ENCODE peak calls at places on chromosomes 13 and 19, in eight cellular contexts. One of them, this sample, is unnamed.

GRCh38 chr19:11381535-11382369 is 2.4 kb downstream of the EPOR start:
- DNase-seq in dermis microvascular lymphatic vessel endothelial cell: peak
- DNase-seq in thoracic aorta: no peak
- DNase-seq in NCI-H2081: no peak
- DNase-seq in left ventricle myocardium inferior: peak
- DNase-seq in activated CD8-positive, alpha-beta memory T cell treated with anti-CD3 and anti-CD28 coated beads for 48 hours: peak
- DNase-seq in activated gamma-delta T cell treated with Interleukin-2 at 50 U/mL for 16 hours: peak
- DNase-seq in AG09309: no peak
- DNase-seq in this sample: peak

GRCh38 chr13:95201814-95202521 is 99.3 kb downstream of the ABCC4 start:
- DNase-seq in AG09309: no peak
- DNase-seq in activated gamma-delta T cell treated with Interleukin-2 at 50 U/mL for 16 hours: no peak
- DNase-seq in activated CD8-positive, alpha-beta memory T cell treated with anti-CD3 and anti-CD28 coated beads for 48 hours: no peak
- DNase-seq in thoracic aorta: no peak
- DNase-seq in dermis microvascular lymphatic vessel endothelial cell: peak
- DNase-seq in left ventricle myocardium inferior: no peak
- DNase-seq in NCI-H2081: no peak
- DNase-seq in this sample: no peak

GRCh38 chr19:51664131-51664530 is 17.5 kb upstream of the SIGLEC14 start:
- DNase-seq in dermis microvascular lymphatic vessel endothelial cell: no peak
- DNase-seq in thoracic aorta: no peak
- DNase-seq in AG09309: no peak
- DNase-seq in NCI-H2081: no peak
- DNase-seq in left ventricle myocardium inferior: no peak
- DNase-seq in activated gamma-delta T cell treated with Interleukin-2 at 50 U/mL for 16 hours: no peak
- DNase-seq in activated CD8-positive, alpha-beta memory T cell treated with anti-CD3 and anti-CD28 coated beads for 48 hours: no peak
- DNase-seq in this sample: no peak

GRCh38 chr19:861756-862528 is 2.5 kb downstream of the CFD start:
- DNase-seq in thoracic aorta: no peak
- DNase-seq in AG09309: no peak
- DNase-seq in left ventricle myocardium inferior: no peak
- DNase-seq in dermis microvascular lymphatic vessel endothelial cell: peak
- DNase-seq in activated CD8-positive, alpha-beta memory T cell treated with anti-CD3 and anti-CD28 coated beads for 48 hours: peak
- DNase-seq in NCI-H2081: no peak
- DNase-seq in activated gamma-delta T cell treated with Interleukin-2 at 50 U/mL for 16 hours: peak
- DNase-seq in this sample: no peak

GRCh38 chr19:31164666-31165265 is 184.5 kb downstream of the TSHZ3 start:
- DNase-seq in left ventricle myocardium inferior: no peak
- DNase-seq in activated CD8-positive, alpha-beta memory T cell treated with anti-CD3 and anti-CD28 coated beads for 48 hours: no peak
- DNase-seq in activated gamma-delta T cell treated with Interleukin-2 at 50 U/mL for 16 hours: no peak
- DNase-seq in NCI-H2081: no peak
- DNase-seq in dermis microvascular lymphatic vessel endothelial cell: no peak
- DNase-seq in AG09309: no peak
- DNase-seq in thoracic aorta: no peak
- DNase-seq in this sample: no peak

GRCh38 chr19:44588753-44589112 is 24.6 kb upstream of the IGSF23 start:
- DNase-seq in thoracic aorta: no peak
- DNase-seq in left ventricle myocardium inferior: no peak
- DNase-seq in dermis microvascular lymphatic vessel endothelial cell: no peak
- DNase-seq in activated CD8-positive, alpha-beta memory T cell treated with anti-CD3 and anti-CD28 coated beads for 48 hours: no peak
- DNase-seq in AG09309: no peak
- DNase-seq in activated gamma-delta T cell treated with Interleukin-2 at 50 U/mL for 16 hours: no peak
- DNase-seq in NCI-H2081: no peak
- DNase-seq in this sample: no peak

GRCh38 chr19:4069331-4069959 is 2.7 kb upstream of the ZBTB7A start:
- DNase-seq in NCI-H2081: no peak
- DNase-seq in dermis microvascular lymphatic vessel endothelial cell: no peak
- DNase-seq in left ventricle myocardium inferior: no peak
- DNase-seq in AG09309: no peak
- DNase-seq in activated gamma-delta T cell treated with Interleukin-2 at 50 U/mL for 16 hours: peak
- DNase-seq in thoracic aorta: no peak
- DNase-seq in activated CD8-positive, alpha-beta memory T cell treated with anti-CD3 and anti-CD28 coated beads for 48 hours: no peak
- DNase-seq in this sample: no peak

GRCh38 chr19:45446944-45447343 is 20.9 kb upstream of the FOSB start:
- DNase-seq in activated gamma-delta T cell treated with Interleukin-2 at 50 U/mL for 16 hours: no peak
- DNase-seq in thoracic aorta: no peak
- DNase-seq in activated CD8-positive, alpha-beta memory T cell treated with anti-CD3 and anti-CD28 coated beads for 48 hours: no peak
- DNase-seq in dermis microvascular lymphatic vessel endothelial cell: no peak
- DNase-seq in NCI-H2081: no peak
- DNase-seq in left ventricle myocardium inferior: no peak
- DNase-seq in AG09309: no peak
- DNase-seq in this sample: no peak

GRCh38 chr19:40266111-40266510 is 19.0 kb downstream of the AKT2 start:
- DNase-seq in thoracic aorta: no peak
- DNase-seq in activated gamma-delta T cell treated with Interleukin-2 at 50 U/mL for 16 hours: no peak
- DNase-seq in AG09309: no peak
- DNase-seq in dermis microvascular lymphatic vessel endothelial cell: no peak
- DNase-seq in NCI-H2081: peak
- DNase-seq in left ventricle myocardium inferior: peak
- DNase-seq in activated CD8-positive, alpha-beta memory T cell treated with anti-CD3 and anti-CD28 coated beads for 48 hours: no peak
- DNase-seq in this sample: peak

GRCh38 chr19:55472463-55472862 is 4.0 kb upstream of the ZNF628 start:
- DNase-seq in left ventricle myocardium inferior: no peak
- DNase-seq in thoracic aorta: no peak
- DNase-seq in AG09309: no peak
- DNase-seq in dermis microvascular lymphatic vessel endothelial cell: no peak
- DNase-seq in NCI-H2081: no peak
- DNase-seq in activated CD8-positive, alpha-beta memory T cell treated with anti-CD3 and anti-CD28 coated beads for 48 hours: no peak
- DNase-seq in activated gamma-delta T cell treated with Interleukin-2 at 50 U/mL for 16 hours: no peak
- DNase-seq in this sample: peak

GRCh38 chr13:32852568-32852967 is 163.7 kb upstream of the KL start:
- DNase-seq in activated gamma-delta T cell treated with Interleukin-2 at 50 U/mL for 16 hours: no peak
- DNase-seq in AG09309: peak
- DNase-seq in thoracic aorta: no peak
- DNase-seq in NCI-H2081: no peak
- DNase-seq in left ventricle myocardium inferior: no peak
- DNase-seq in activated CD8-positive, alpha-beta memory T cell treated with anti-CD3 and anti-CD28 coated beads for 48 hours: no peak
- DNase-seq in dermis microvascular lymphatic vessel endothelial cell: no peak
- DNase-seq in this sample: no peak

GRCh38 chr19:41871573-41872383 is 5.3 kb upstream of the CD79A start:
- DNase-seq in activated CD8-positive, alpha-beta memory T cell treated with anti-CD3 and anti-CD28 coated beads for 48 hours: peak
- DNase-seq in thoracic aorta: no peak
- DNase-seq in dermis microvascular lymphatic vessel endothelial cell: no peak
- DNase-seq in left ventricle myocardium inferior: peak
- DNase-seq in activated gamma-delta T cell treated with Interleukin-2 at 50 U/mL for 16 hours: peak
- DNase-seq in NCI-H2081: no peak
- DNase-seq in AG09309: no peak
- DNase-seq in this sample: peak

GRCh38 chr19:17604372-17605025 is 49.0 kb downstream of the COLGALT1 start:
- DNase-seq in left ventricle myocardium inferior: no peak
- DNase-seq in NCI-H2081: no peak
- DNase-seq in dermis microvascular lymphatic vessel endothelial cell: no peak
- DNase-seq in activated CD8-positive, alpha-beta memory T cell treated with anti-CD3 and anti-CD28 coated beads for 48 hours: no peak
- DNase-seq in activated gamma-delta T cell treated with Interleukin-2 at 50 U/mL for 16 hours: no peak
- DNase-seq in AG09309: no peak
- DNase-seq in thoracic aorta: no peak
- DNase-seq in this sample: no peak

GRCh38 chr19:8221161-8221560 is 12.0 kb downstream of the CERS4 start:
- DNase-seq in dermis microvascular lymphatic vessel endothelial cell: no peak
- DNase-seq in thoracic aorta: no peak
- DNase-seq in activated gamma-delta T cell treated with Interleukin-2 at 50 U/mL for 16 hours: no peak
- DNase-seq in NCI-H2081: no peak
- DNase-seq in AG09309: no peak
- DNase-seq in left ventricle myocardium inferior: no peak
- DNase-seq in activated CD8-positive, alpha-beta memory T cell treated with anti-CD3 and anti-CD28 coated beads for 48 hours: no peak
- DNase-seq in this sample: no peak

GRCh38 chr13:41568143-41568989 is 111.0 kb downstream of the RGCC start:
- DNase-seq in thoracic aorta: no peak
- DNase-seq in activated gamma-delta T cell treated with Interleukin-2 at 50 U/mL for 16 hours: no peak
- DNase-seq in activated CD8-positive, alpha-beta memory T cell treated with anti-CD3 and anti-CD28 coated beads for 48 hours: no peak
- DNase-seq in NCI-H2081: no peak
- DNase-seq in dermis microvascular lymphatic vessel endothelial cell: no peak
- DNase-seq in left ventricle myocardium inferior: no peak
- DNase-seq in AG09309: no peak
- DNase-seq in this sample: no peak

GRCh38 chr19:47514151-47514868 is 553 bp downstream of the NAPA start:
- DNase-seq in activated gamma-delta T cell treated with Interleukin-2 at 50 U/mL for 16 hours: no peak
- DNase-seq in left ventricle myocardium inferior: no peak
- DNase-seq in dermis microvascular lymphatic vessel endothelial cell: peak
- DNase-seq in activated CD8-positive, alpha-beta memory T cell treated with anti-CD3 and anti-CD28 coated beads for 48 hours: no peak
- DNase-seq in thoracic aorta: no peak
- DNase-seq in NCI-H2081: no peak
- DNase-seq in AG09309: no peak
- DNase-seq in this sample: no peak

GRCh38 chr19:5967994-5968430 is 9.9 kb downstream of the RANBP3 start:
- DNase-seq in left ventricle myocardium inferior: peak
- DNase-seq in NCI-H2081: peak
- DNase-seq in activated CD8-positive, alpha-beta memory T cell treated with anti-CD3 and anti-CD28 coated beads for 48 hours: no peak
- DNase-seq in activated gamma-delta T cell treated with Interleukin-2 at 50 U/mL for 16 hours: peak
- DNase-seq in thoracic aorta: no peak
- DNase-seq in AG09309: peak
- DNase-seq in dermis microvascular lymphatic vessel endothelial cell: peak
- DNase-seq in this sample: no peak

GRCh38 chr19:44774614-44775013 is 3.1 kb upstream of the CBLC start:
- DNase-seq in AG09309: no peak
- DNase-seq in activated gamma-delta T cell treated with Interleukin-2 at 50 U/mL for 16 hours: no peak
- DNase-seq in NCI-H2081: no peak
- DNase-seq in left ventricle myocardium inferior: no peak
- DNase-seq in activated CD8-positive, alpha-beta memory T cell treated with anti-CD3 and anti-CD28 coated beads for 48 hours: no peak
- DNase-seq in dermis microvascular lymphatic vessel endothelial cell: no peak
- DNase-seq in thoracic aorta: no peak
- DNase-seq in this sample: no peak

GRCh38 chr19:49506575-49507105 is 5.8 kb upstream of the FCGRT start:
- DNase-seq in thoracic aorta: no peak
- DNase-seq in dermis microvascular lymphatic vessel endothelial cell: peak
- DNase-seq in left ventricle myocardium inferior: peak
- DNase-seq in NCI-H2081: peak
- DNase-seq in activated gamma-delta T cell treated with Interleukin-2 at 50 U/mL for 16 hours: peak
- DNase-seq in AG09309: no peak
- DNase-seq in activated CD8-positive, alpha-beta memory T cell treated with anti-CD3 and anti-CD28 coated beads for 48 hours: no peak
- DNase-seq in this sample: no peak

GRCh38 chr13:21813110-21813509 is 142.2 kb downstream of the FGF9 start:
- DNase-seq in left ventricle myocardium inferior: no peak
- DNase-seq in dermis microvascular lymphatic vessel endothelial cell: no peak
- DNase-seq in AG09309: no peak
- DNase-seq in activated gamma-delta T cell treated with Interleukin-2 at 50 U/mL for 16 hours: no peak
- DNase-seq in thoracic aorta: no peak
- DNase-seq in activated CD8-positive, alpha-beta memory T cell treated with anti-CD3 and anti-CD28 coated beads for 48 hours: no peak
- DNase-seq in NCI-H2081: no peak
- DNase-seq in this sample: no peak

GRCh38 chr13:51093574-51093973 is 17.5 kb downstream of the C13orf42 start:
- DNase-seq in activated CD8-positive, alpha-beta memory T cell treated with anti-CD3 and anti-CD28 coated beads for 48 hours: no peak
- DNase-seq in AG09309: no peak
- DNase-seq in dermis microvascular lymphatic vessel endothelial cell: no peak
- DNase-seq in thoracic aorta: no peak
- DNase-seq in NCI-H2081: no peak
- DNase-seq in left ventricle myocardium inferior: no peak
- DNase-seq in activated gamma-delta T cell treated with Interleukin-2 at 50 U/mL for 16 hours: no peak
- DNase-seq in this sample: no peak

GRCh38 chr19:52273301-52273700 is 3.9 kb downstream of the ZNF766 start:
- DNase-seq in AG09309: no peak
- DNase-seq in activated CD8-positive, alpha-beta memory T cell treated with anti-CD3 and anti-CD28 coated beads for 48 hours: no peak
- DNase-seq in left ventricle myocardium inferior: no peak
- DNase-seq in thoracic aorta: no peak
- DNase-seq in activated gamma-delta T cell treated with Interleukin-2 at 50 U/mL for 16 hours: no peak
- DNase-seq in NCI-H2081: no peak
- DNase-seq in dermis microvascular lymphatic vessel endothelial cell: no peak
- DNase-seq in this sample: no peak

GRCh38 chr13:63463782-63464610 is 2048.3 kb upstream of the PCDH20 start:
- DNase-seq in left ventricle myocardium inferior: no peak
- DNase-seq in activated gamma-delta T cell treated with Interleukin-2 at 50 U/mL for 16 hours: no peak
- DNase-seq in thoracic aorta: no peak
- DNase-seq in activated CD8-positive, alpha-beta memory T cell treated with anti-CD3 and anti-CD28 coated beads for 48 hours: no peak
- DNase-seq in dermis microvascular lymphatic vessel endothelial cell: no peak
- DNase-seq in AG09309: no peak
- DNase-seq in NCI-H2081: no peak
- DNase-seq in this sample: no peak

GRCh38 chr19:36009633-36010379 is 1.2 kb upstream of the SYNE4 start:
- DNase-seq in activated CD8-positive, alpha-beta memory T cell treated with anti-CD3 and anti-CD28 coated beads for 48 hours: no peak
- DNase-seq in AG09309: no peak
- DNase-seq in left ventricle myocardium inferior: no peak
- DNase-seq in dermis microvascular lymphatic vessel endothelial cell: no peak
- DNase-seq in NCI-H2081: no peak
- DNase-seq in thoracic aorta: no peak
- DNase-seq in activated gamma-delta T cell treated with Interleukin-2 at 50 U/mL for 16 hours: no peak
- DNase-seq in this sample: no peak

GRCh38 chr19:11446652-11447301 is 11.3 kb downstream of the PRKCSH start:
- DNase-seq in thoracic aorta: no peak
- DNase-seq in activated CD8-positive, alpha-beta memory T cell treated with anti-CD3 and anti-CD28 coated beads for 48 hours: no peak
- DNase-seq in NCI-H2081: no peak
- DNase-seq in activated gamma-delta T cell treated with Interleukin-2 at 50 U/mL for 16 hours: peak
- DNase-seq in dermis microvascular lymphatic vessel endothelial cell: peak
- DNase-seq in left ventricle myocardium inferior: peak
- DNase-seq in AG09309: no peak
- DNase-seq in this sample: peak

GRCh38 chr13:90336507-90336906 is 1011.0 kb upstream of the MIR17HG start:
- DNase-seq in left ventricle myocardium inferior: no peak
- DNase-seq in dermis microvascular lymphatic vessel endothelial cell: no peak
- DNase-seq in NCI-H2081: no peak
- DNase-seq in activated gamma-delta T cell treated with Interleukin-2 at 50 U/mL for 16 hours: no peak
- DNase-seq in AG09309: no peak
- DNase-seq in activated CD8-positive, alpha-beta memory T cell treated with anti-CD3 and anti-CD28 coated beads for 48 hours: no peak
- DNase-seq in thoracic aorta: no peak
- DNase-seq in this sample: no peak

GRCh38 chr19:20926796-20927195 is 3.7 kb downstream of the ZNF85 start:
- DNase-seq in AG09309: no peak
- DNase-seq in thoracic aorta: no peak
- DNase-seq in activated CD8-positive, alpha-beta memory T cell treated with anti-CD3 and anti-CD28 coated beads for 48 hours: no peak
- DNase-seq in dermis microvascular lymphatic vessel endothelial cell: no peak
- DNase-seq in left ventricle myocardium inferior: no peak
- DNase-seq in NCI-H2081: no peak
- DNase-seq in activated gamma-delta T cell treated with Interleukin-2 at 50 U/mL for 16 hours: no peak
- DNase-seq in this sample: no peak

GRCh38 chr13:71712988-71713653 is 153.9 kb downstream of the DACH1 start:
- DNase-seq in left ventricle myocardium inferior: no peak
- DNase-seq in activated CD8-positive, alpha-beta memory T cell treated with anti-CD3 and anti-CD28 coated beads for 48 hours: no peak
- DNase-seq in activated gamma-delta T cell treated with Interleukin-2 at 50 U/mL for 16 hours: no peak
- DNase-seq in thoracic aorta: no peak
- DNase-seq in dermis microvascular lymphatic vessel endothelial cell: peak
- DNase-seq in AG09309: no peak
- DNase-seq in NCI-H2081: no peak
- DNase-seq in this sample: no peak

GRCh38 chr19:18282788-18283141 is 1.3 kb upstream of the JUND start:
- DNase-seq in activated CD8-positive, alpha-beta memory T cell treated with anti-CD3 and anti-CD28 coated beads for 48 hours: no peak
- DNase-seq in left ventricle myocardium inferior: no peak
- DNase-seq in AG09309: no peak
- DNase-seq in activated gamma-delta T cell treated with Interleukin-2 at 50 U/mL for 16 hours: no peak
- DNase-seq in thoracic aorta: no peak
- DNase-seq in dermis microvascular lymphatic vessel endothelial cell: no peak
- DNase-seq in NCI-H2081: no peak
- DNase-seq in this sample: no peak

GRCh38 chr19:10305139-10305806 is 4.3 kb downstream of the ZGLP1 start:
- DNase-seq in dermis microvascular lymphatic vessel endothelial cell: no peak
- DNase-seq in AG09309: no peak
- DNase-seq in NCI-H2081: no peak
- DNase-seq in left ventricle myocardium inferior: no peak
- DNase-seq in activated gamma-delta T cell treated with Interleukin-2 at 50 U/mL for 16 hours: no peak
- DNase-seq in thoracic aorta: no peak
- DNase-seq in activated CD8-positive, alpha-beta memory T cell treated with anti-CD3 and anti-CD28 coated beads for 48 hours: no peak
- DNase-seq in this sample: peak

GRCh38 chr19:51354742-51355148 is 11.4 kb downstream of the ETFB start:
- DNase-seq in thoracic aorta: no peak
- DNase-seq in activated CD8-positive, alpha-beta memory T cell treated with anti-CD3 and anti-CD28 coated beads for 48 hours: no peak
- DNase-seq in dermis microvascular lymphatic vessel endothelial cell: no peak
- DNase-seq in activated gamma-delta T cell treated with Interleukin-2 at 50 U/mL for 16 hours: no peak
- DNase-seq in AG09309: no peak
- DNase-seq in left ventricle myocardium inferior: no peak
- DNase-seq in NCI-H2081: no peak
- DNase-seq in this sample: no peak

GRCh38 chr19:45303269-45304060 is 19.2 kb downstream of the CKM start:
- DNase-seq in thoracic aorta: no peak
- DNase-seq in dermis microvascular lymphatic vessel endothelial cell: no peak
- DNase-seq in activated gamma-delta T cell treated with Interleukin-2 at 50 U/mL for 16 hours: no peak
- DNase-seq in NCI-H2081: no peak
- DNase-seq in left ventricle myocardium inferior: no peak
- DNase-seq in activated CD8-positive, alpha-beta memory T cell treated with anti-CD3 and anti-CD28 coated beads for 48 hours: no peak
- DNase-seq in AG09309: no peak
- DNase-seq in this sample: no peak

GRCh38 chr19:49132974-49133609 is 13.7 kb downstream of the PPFIA3 start:
- DNase-seq in NCI-H2081: no peak
- DNase-seq in activated CD8-positive, alpha-beta memory T cell treated with anti-CD3 and anti-CD28 coated beads for 48 hours: no peak
- DNase-seq in AG09309: no peak
- DNase-seq in thoracic aorta: no peak
- DNase-seq in dermis microvascular lymphatic vessel endothelial cell: no peak
- DNase-seq in activated gamma-delta T cell treated with Interleukin-2 at 50 U/mL for 16 hours: no peak
- DNase-seq in left ventricle myocardium inferior: peak
- DNase-seq in this sample: no peak

GRCh38 chr13:114339779-114340534 is 25.7 kb downstream of the CHAMP1 start:
- DNase-seq in activated CD8-positive, alpha-beta memory T cell treated with anti-CD3 and anti-CD28 coated beads for 48 hours: peak
- DNase-seq in AG09309: no peak
- DNase-seq in dermis microvascular lymphatic vessel endothelial cell: peak
- DNase-seq in left ventricle myocardium inferior: peak
- DNase-seq in NCI-H2081: peak
- DNase-seq in thoracic aorta: no peak
- DNase-seq in activated gamma-delta T cell treated with Interleukin-2 at 50 U/mL for 16 hours: peak
- DNase-seq in this sample: peak

This sample was measured in Right ventricle myocardium inferior.